ENCODE peak calls at places on chromosomes 13 and 19, in six cellular contexts. D, C, T, V, U and Q are unnamed samples.

GRCh38 chr19:33374406-33374703 is 846 bp downstream of the CEBPG start:
- DNase-seq in C (no peak), U (no peak), T (no peak), V (no peak), D (no peak), Q (no peak)

GRCh38 chr19:41302624-41303351 is 7.2 kb upstream of the CCDC97 start:
- DNase-seq in T (no peak), V (no peak), C (no peak), U (no peak), D (no peak), Q (no peak)

GRCh38 chr19:32642771-32643170 is 32.2 kb downstream of the ANKRD27 start:
- DNase-seq in C (no peak), U (no peak), V (no peak), D (no peak), T (no peak), Q (no peak)

GRCh38 chr19:56748443-56748842 is 76.9 kb upstream of the ZNF835 start:
- DNase-seq in C (no peak), V (no peak), T (no peak), D (no peak), U (no peak), Q (no peak)

GRCh38 chr13:84946144-84946543 is 853.1 kb downstream of the SLITRK6 start:
- DNase-seq in V (no peak), C (no peak), D (no peak), U (no peak), T (no peak), Q (no peak)

GRCh38 chr19:1102407-1103106 is 1.2 kb upstream of the GPX4 start:
- DNase-seq in D (peak; percentile 50), T (peak; percentile 92), C (peak; percentile 75), U (peak; percentile 89), V (peak; percentile 87), Q (no peak)

GRCh38 chr13:46909037-46909436 is 12.2 kb upstream of the HTR2A start:
- DNase-seq in U (no peak), C (no peak), V (no peak), T (no peak), D (no peak), Q (no peak)

GRCh38 chr13:92196566-92197256 is 798.3 kb downstream of the GPC5 start:
- DNase-seq in V (no peak), C (no peak), U (no peak), T (no peak), D (no peak), Q (no peak)

GRCh38 chr19:4518345-4519171 is at the start of gene PLIN4:
- DNase-seq in C (no peak), U (no peak), D (peak; percentile 70), V (no peak), T (no peak), Q (no peak)

GRCh38 chr13:98279473-98280175 is 102.6 kb upstream of the RNF113B start:
- DNase-seq in U (no peak), V (no peak), D (no peak), C (no peak), T (no peak), Q (no peak)

GRCh38 chr13:39503048-39503447 is 99.9 kb downstream of the LHFPL6 start:
- DNase-seq in V (peak; percentile 45), C (no peak), U (no peak), T (no peak), D (no peak), Q (no peak)

GRCh38 chr19:47152632-47153031 is 22.0 kb downstream of the SAE1 start:
- DNase-seq in D (no peak), T (no peak), V (no peak), U (peak; percentile 48), C (peak; percentile 58), Q (no peak)

GRCh38 chr13:111281751-111282311 is 38.6 kb upstream of the TEX29 start:
- DNase-seq in T (no peak), D (no peak), C (no peak), V (no peak), U (no peak), Q (no peak)

GRCh38 chr13:35549481-35549880 is 73.0 kb upstream of the MAB21L1 start:
- DNase-seq in U (no peak), C (no peak), T (no peak), D (no peak), V (no peak), Q (no peak)

GRCh38 chr13:100646030-100646673 is 28.4 kb downstream of the TMTC4 start:
- DNase-seq in D (no peak), U (peak; percentile 45), V (no peak), C (no peak), T (no peak), Q (no peak)

GRCh38 chr19:48196321-48196761 is 25.9 kb downstream of the ZSWIM9 start:
- DNase-seq in U (no peak), V (no peak), D (no peak), T (no peak), C (no peak), Q (no peak)

GRCh38 chr13:31896427-31896826 is 135.1 kb upstream of the FRY start:
- DNase-seq in D (no peak), C (no peak), T (no peak), V (no peak), U (no peak), Q (no peak)

GRCh38 chr19:1355974-1356865 is 27.5 kb upstream of the NDUFS7 start:
- DNase-seq in V (no peak), U (no peak), D (no peak), T (no peak), C (peak; percentile 64), Q (no peak)

GRCh38 chr13:52984881-52985363 is 43.7 kb upstream of the OLFM4 start:
- DNase-seq in V (no peak), U (no peak), D (no peak), C (no peak), T (no peak), Q (no peak)

GRCh38 chr19:33407716-33408115 is 34.2 kb downstream of the CEBPG start:
- DNase-seq in C (no peak), V (no peak), T (no peak), U (no peak), D (no peak), Q (no peak)

GRCh38 chr13:71864094-71864980 is 2.7 kb downstream of the DACH1 start:
- DNase-seq in U (peak; percentile 61), C (peak; percentile 91), V (no peak), D (peak; percentile 24), T (no peak), Q (no peak)

GRCh38 chr19:48255376-48256303 is at the start of gene CARD8:
- DNase-seq in U (peak; percentile 87), D (peak; percentile 77), V (peak; percentile 88), C (peak; percentile 86), T (peak; percentile 63), Q (peak; percentile 90)

GRCh38 chr19:15330801-15331418 is 1.4 kb downstream of the BRD4 start:
- DNase-seq in V (no peak), U (peak; percentile 68), T (peak; percentile 12), C (peak; percentile 37), D (no peak), Q (no peak)

GRCh38 chr19:53538378-53539109 is 599 bp downstream of the ZNF331 start:
- DNase-seq in U (no peak), D (no peak), V (no peak), T (no peak), C (no peak), Q (peak; percentile 81)

DNA sequence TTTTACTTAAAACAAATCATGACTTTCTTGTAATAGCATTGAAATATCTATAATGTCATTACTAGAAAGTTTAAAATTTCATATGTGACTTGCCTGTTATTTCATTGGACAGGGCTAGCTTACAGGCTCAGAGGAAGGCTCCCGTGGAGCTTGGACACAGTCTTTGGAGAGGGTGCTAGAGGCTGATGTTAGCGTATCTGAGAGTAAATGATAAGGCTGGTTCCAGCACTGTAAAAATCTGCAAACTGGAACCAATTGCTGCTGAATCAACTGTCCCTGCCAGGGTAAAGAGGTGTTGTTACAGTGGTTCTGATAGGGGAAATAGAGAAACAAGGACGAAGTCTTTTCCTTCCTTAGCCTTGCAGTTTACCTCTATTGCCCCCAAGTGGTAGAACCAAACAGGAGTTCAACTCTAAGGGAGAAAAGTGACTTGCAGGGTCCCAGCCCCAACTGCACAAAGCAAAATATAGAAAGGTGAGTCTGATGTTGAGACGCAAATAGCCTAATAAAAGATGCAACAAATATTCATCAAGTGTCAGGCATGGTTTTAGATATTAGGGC is 901.7 kb downstream of the DIAPH3 start:
- DNase-seq in C (no peak), D (no peak), U (peak; percentile 18), T (no peak), V (no peak), Q (no peak)
- TF ChIP-seq CTCF in C (no peak), D (no peak), U (peak; percentile 47), T (peak; percentile 10), V (peak; percentile 39), Q (peak; percentile 41)

DNA sequence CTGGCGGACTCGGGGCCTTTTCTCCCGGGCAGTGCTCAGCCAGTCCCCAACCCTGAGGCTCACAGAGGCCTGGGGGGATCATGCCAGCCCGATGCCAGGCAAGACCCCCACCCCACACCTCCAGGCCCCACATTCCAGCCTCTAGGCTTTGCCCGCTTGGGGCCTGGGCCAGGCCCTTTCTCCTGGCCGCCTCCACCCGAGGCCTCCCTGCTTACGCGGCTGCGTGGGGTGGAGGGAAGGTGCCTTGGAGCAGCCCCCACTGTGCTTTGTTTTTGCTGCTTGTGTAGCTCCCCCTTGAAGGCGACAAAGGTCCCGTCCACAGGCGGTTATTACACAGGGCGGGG is 38.4 kb downstream of the SMIM24 start:
- DNase-seq in C (no peak), T (no peak), D (no peak), U (no peak), V (no peak), Q (no peak)
- TF ChIP-seq CTCF in C (no peak), T (no peak), D (no peak), U (no peak), V (no peak), Q (no peak)

DNA sequence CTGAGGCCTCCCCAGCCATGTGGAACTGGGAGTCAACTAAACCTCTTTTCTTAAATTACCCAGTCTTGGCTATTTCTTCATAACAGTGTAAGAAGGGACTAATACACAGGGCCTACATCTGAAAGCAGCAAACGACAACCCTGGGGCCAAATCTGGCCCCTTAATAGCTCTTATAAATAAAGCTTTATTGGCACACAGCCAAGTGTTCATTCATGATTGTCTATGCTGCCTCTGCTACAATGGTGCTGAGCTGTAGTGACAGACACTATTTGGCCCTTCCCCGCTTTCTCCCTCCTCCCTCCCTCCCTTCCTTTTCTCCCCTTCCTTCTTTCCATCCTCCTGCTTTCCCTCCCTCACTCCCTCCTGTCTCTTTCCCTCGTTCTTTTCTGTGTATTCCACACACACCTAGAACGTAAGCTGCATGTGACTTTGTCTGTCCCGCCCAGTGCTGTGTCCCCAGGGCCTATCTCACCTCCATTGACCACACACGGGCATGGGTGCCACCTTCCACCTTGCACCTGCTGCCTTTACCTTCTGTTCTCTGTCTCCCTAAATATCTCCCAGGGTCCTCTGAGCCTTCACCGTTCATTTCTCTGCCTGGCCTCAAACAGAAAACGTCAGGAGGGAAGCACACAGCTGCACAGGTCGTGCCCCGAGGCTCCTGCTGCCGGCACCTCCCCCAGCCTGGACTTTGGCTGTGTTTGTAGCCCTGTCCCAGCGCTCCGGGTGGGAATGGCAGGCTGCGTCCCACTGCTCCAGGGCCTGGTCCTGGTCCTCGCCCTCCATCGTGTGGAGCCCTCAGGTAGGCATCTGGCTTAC is at the start of gene PROZ:
- DNase-seq in D (peak; percentile 37), U (no peak), V (no peak), T (no peak), C (no peak), Q (no peak)
- TF ChIP-seq CTCF in D (no peak), U (no peak), V (no peak), T (no peak), C (no peak), Q (no peak)

DNA sequence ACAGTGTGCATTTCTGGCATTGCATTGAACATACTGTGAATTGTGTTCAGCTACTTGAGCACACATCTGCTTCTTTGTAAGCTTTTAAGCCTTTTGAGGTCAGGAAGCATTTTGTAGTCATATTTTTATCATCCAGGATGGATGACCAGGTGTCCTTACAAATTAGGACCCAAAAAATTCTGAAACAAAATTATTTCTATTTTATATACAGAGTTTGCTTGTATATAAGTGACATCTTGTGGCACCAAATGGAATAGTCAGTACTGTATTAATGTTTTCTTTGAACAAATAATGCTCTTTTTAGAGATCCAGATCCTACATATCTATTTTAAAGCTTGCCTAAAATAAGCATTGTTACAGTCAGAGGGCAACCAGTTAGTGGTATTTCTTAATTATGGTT is 9.5 kb upstream of the SUPT20H start:
- DNase-seq in T (no peak), V (no peak), D (no peak), C (no peak), U (no peak), Q (no peak)
- TF ChIP-seq CTCF in T (peak; percentile 35), V (no peak), D (no peak), C (peak; percentile 17), U (peak; percentile 50), Q (peak; percentile 52)